ENCODE peak calls at places on chromosomes 16 and 17, in ten cellular contexts. M, N, U, D, X, L, R, Z, I and V are unnamed samples.

GRCh38 chr16:9489823-9490467 is 398.5 kb downstream of the HAPSTR1 start:
- DNase-seq in I (no peak), R (no peak), X (no peak), Z (no peak), M (no peak), D (no peak), L (no peak), N (peak), U (no peak), V (peak)

GRCh38 chr16:79391395-79391794 is 209.1 kb downstream of the MAF start:
- DNase-seq in N (no peak), R (no peak), Z (no peak), L (no peak), X (no peak), M (no peak), I (no peak), D (no peak), U (no peak), V (no peak)

GRCh38 chr17:13940858-13941665 is 128.2 kb upstream of the COX10 start:
- DNase-seq in I (no peak), U (no peak), X (no peak), R (peak), M (no peak), N (no peak), D (peak), Z (no peak), L (no peak), V (no peak)

GRCh38 chr16:17396762-17397498 is 73.8 kb downstream of the XYLT1 start:
- DNase-seq in N (no peak), U (peak), R (no peak), X (peak), M (peak), L (no peak), D (no peak), Z (no peak), I (peak), V (peak)

GRCh38 chr17:28935744-28936460 is 15.4 kb downstream of the PHF12 start:
- DNase-seq in I (no peak), Z (no peak), R (no peak), M (no peak), U (no peak), L (no peak), X (no peak), D (no peak), N (no peak), V (no peak)

GRCh38 chr17:60557805-60558204 is 31.8 kb upstream of the APPBP2 start:
- DNase-seq in L (no peak), N (no peak), U (no peak), I (no peak), R (no peak), X (no peak), Z (no peak), M (no peak), D (no peak), V (no peak)

GRCh38 chr16:23807028-23807427 is 28.8 kb upstream of the PRKCB start:
- DNase-seq in L (no peak), M (no peak), X (no peak), U (no peak), I (no peak), N (no peak), Z (no peak), D (no peak), R (no peak), V (no peak)

GRCh38 chr17:7224661-7225111 is 4.9 kb downstream of the ACADVL start:
- DNase-seq in Z (no peak), I (no peak), D (no peak), N (no peak), U (no peak), L (no peak), M (no peak), R (no peak), X (no peak), V (no peak)

GRCh38 chr16:57563761-57564160 is 21.3 kb downstream of the ADGRG5 start:
- DNase-seq in R (no peak), D (no peak), M (no peak), U (no peak), I (no peak), N (no peak), X (no peak), L (no peak), Z (no peak), V (no peak)

GRCh38 chr17:76492250-76492988 is 8.8 kb downstream of the RHBDF2 start:
- DNase-seq in X (no peak), N (no peak), Z (no peak), M (no peak), I (no peak), R (no peak), D (no peak), U (peak), L (no peak), V (no peak)

GRCh38 chr17:66715745-66716156 is 119.2 kb upstream of the CACNG5 start:
- DNase-seq in I (no peak), X (peak), L (peak), N (no peak), R (peak), M (peak), D (peak), U (no peak), Z (no peak), V (peak)

GRCh38 chr16:63361032-63361624 is 1324.9 kb upstream of the CDH8 start:
- DNase-seq in I (no peak), M (peak), U (no peak), X (peak), R (peak), D (peak), Z (peak), N (no peak), L (peak), V (no peak)

GRCh38 chr17:76497979-76498885 is 3.0 kb downstream of the RHBDF2 start:
- DNase-seq in X (peak), U (no peak), I (no peak), R (peak), L (no peak), M (no peak), D (peak), N (peak), Z (peak), V (no peak)

GRCh38 chr17:74749262-74750038 is 1.0 kb downstream of the NHERF1 start:
- DNase-seq in Z (no peak), I (no peak), R (peak), D (no peak), L (no peak), U (peak), X (no peak), M (no peak), N (no peak), V (no peak)

GRCh38 chr17:50681260-50682200 is 26.2 kb downstream of the ANKRD40 start:
- DNase-seq in Z (peak), U (no peak), R (peak), L (peak), I (no peak), X (peak), N (no peak), D (peak), M (no peak), V (peak)

GRCh38 chr17:29572691-29573557 is 4.4 kb downstream of the TP53I13 start:
- DNase-seq in L (no peak), N (peak), U (peak), X (peak), Z (peak), I (peak), M (no peak), R (peak), D (no peak), V (no peak)

GRCh38 chr17:48483004-48483403 is 47.8 kb downstream of the HOXB1 start:
- DNase-seq in M (no peak), Z (no peak), X (no peak), D (no peak), L (no peak), R (peak), U (no peak), N (no peak), I (no peak), V (no peak)

GRCh38 chr17:7586673-7587419 is 3.0 kb downstream of the SOX15 start:
- DNase-seq in D (peak), L (peak), Z (no peak), I (no peak), M (no peak), R (peak), N (no peak), U (no peak), X (no peak), V (peak)